ENCODE peak calls at places on chromosomes 16 and 17, in eight cellular contexts. G is A172; I is stimulated activated CD4-positive, alpha-beta T cell treated with anti-CD3 and anti-CD28 coated beads, Interleukin-15, amount 100 ng/mL, for 24 hours; C is T-cell; T is CD8-positive, alpha-beta T cell; B is HT1080; D is thoracic aorta; R is activated CD4-positive, alpha-beta memory T cell treated with anti-CD3 and anti-CD28 coated beads, Interleukin-2, amount 10 ng/mL, durations not matched to agents 7 days and 5 days. A is an unnamed sample.

GRCh38 chr16:68356249-68356918 is 45.6 kb downstream of the PRMT7 start:
- DNase-seq in G (no peak), B (peak; percentile 34), I (peak; percentile 79), T (peak; percentile 71), R (peak; percentile 87), C (peak; percentile 64), D (no peak), A (no peak)

GRCh38 chr17:40718904-40719303 is 15.4 kb upstream of the KRT24 start:
- DNase-seq in G (no peak), I (no peak), T (no peak), B (no peak), D (no peak), C (no peak), R (no peak), A (no peak)

GRCh38 chr16:17572145-17572544 is 101.4 kb upstream of the XYLT1 start:
- DNase-seq in B (no peak), T (no peak), D (no peak), R (no peak), C (no peak), G (no peak), I (no peak), A (no peak)

GRCh38 chr17:28849281-28849680 is 5.5 kb upstream of the ERAL1 start:
- DNase-seq in G (no peak), B (no peak), D (no peak), T (no peak), I (peak; percentile 14), R (no peak), C (no peak), A (no peak)

GRCh38 chr17:52170963-52171572 is 12.6 kb upstream of the CA10 start:
- DNase-seq in B (peak; percentile 24), T (no peak), C (no peak), I (peak; percentile 9), D (no peak), G (no peak), R (no peak), A (no peak)

GRCh38 chr16:80993293-80993691 is 13.4 kb downstream of the CMC2 start:
- DNase-seq in T (no peak), D (no peak), R (no peak), C (no peak), I (no peak), G (peak; percentile 82), B (peak; percentile 77), A (no peak)

GRCh38 chr16:30053376-30054015 is 12.1 kb upstream of the ALDOA start:
- DNase-seq in D (no peak), I (peak; percentile 16), C (no peak), T (no peak), R (no peak), B (no peak), G (peak; percentile 90), A (no peak)

GRCh38 chr17:12395733-12396354 is 269.8 kb upstream of the MYOCD start:
- DNase-seq in R (no peak), C (no peak), T (no peak), D (no peak), I (peak; percentile 15), G (peak; percentile 14), B (peak; percentile 7), A (no peak)

GRCh38 chr16:73878616-73879015 is 418.0 kb upstream of the PSMD7 start:
- DNase-seq in T (no peak), D (no peak), C (no peak), B (peak; percentile 25), I (no peak), G (peak; percentile 72), R (no peak), A (peak; percentile 51)